ENCODE peak calls at places on chromosomes 13 and 19, in seven cellular contexts. Y, C, B, Z, K, O and T are unnamed samples.

GRCh38 chr19:33794578-33795369 is 1.9 kb upstream of the KCTD15 start:
- DNase-seq in Y (no peak), C (peak; percentile 26), B (peak; percentile 22), Z (no peak), K (no peak), O (peak; percentile 52), T (peak; percentile 60)

GRCh38 chr13:49351871-49352270 is 92.0 kb downstream of the CAB39L start:
- DNase-seq in Y (peak; percentile 3), C (no peak), B (peak; percentile 57), Z (peak; percentile 94), K (no peak), O (no peak), T (no peak)

GRCh38 chr13:47216176-47216822 is 319.4 kb upstream of the HTR2A start:
- DNase-seq in Y (peak; percentile 69), C (no peak), B (peak; percentile 57), Z (peak; percentile 57), K (no peak), O (peak; percentile 75), T (no peak)

GRCh38 chr13:46648166-46648607 is 95.2 kb downstream of the LRCH1 start:
- DNase-seq in Y (peak; percentile 41), C (no peak), B (peak; percentile 63), Z (peak; percentile 60), K (no peak), O (peak; percentile 56), T (no peak)

GRCh38 chr13:19155321-19155861 is 26.2 kb downstream of the TUBA3C start:
- DNase-seq in Y (no peak), C (no peak), B (no peak), Z (no peak), K (no peak), O (no peak), T (no peak)

GRCh38 chr19:1824252-1824622 is 12.2 kb upstream of the ATP8B3 start:
- DNase-seq in Y (no peak), C (no peak), B (no peak), Z (no peak), K (no peak), O (no peak), T (no peak)

GRCh38 chr13:21638319-21639282 is 32.3 kb upstream of the FGF9 start:
- DNase-seq in Y (peak; percentile 72), C (peak; percentile 35), B (peak; percentile 40), Z (peak; percentile 4), K (no peak), O (peak; percentile 7), T (no peak)

GRCh38 chr13:111156421-111156820 is 41.3 kb downstream of the ARHGEF7 start:
- DNase-seq in Y (peak; percentile 55), C (no peak), B (no peak), Z (no peak), K (no peak), O (no peak), T (no peak)

GRCh38 chr13:40120781-40121180 is 465.3 kb downstream of the COG6 start:
- DNase-seq in Y (peak; percentile 8), C (no peak), B (no peak), Z (no peak), K (no peak), O (no peak), T (no peak)

GRCh38 chr13:39655041-39655568 is 357 bp upstream of the COG6 start:
- DNase-seq in Y (no peak), C (peak; percentile 3), B (no peak), Z (no peak), K (no peak), O (no peak), T (no peak)

GRCh38 chr13:43905435-43906031 is 25.8 kb downstream of the LACC1 start:
- DNase-seq in Y (peak; percentile 89), C (peak; percentile 54), B (peak; percentile 73), Z (peak; percentile 77), K (no peak), O (peak; percentile 72), T (no peak)

GRCh38 chr13:38264363-38265134 is 85.1 kb upstream of the UFM1 start:
- DNase-seq in Y (no peak), C (no peak), B (no peak), Z (no peak), K (no peak), O (no peak), T (no peak)

GRCh38 chr13:105763851-105764250 is 771.6 kb downstream of the EFNB2 start:
- DNase-seq in Y (no peak), C (no peak), B (peak; percentile 47), Z (no peak), K (no peak), O (no peak), T (no peak)

GRCh38 chr19:15779756-15780476 is 7.5 kb upstream of the OR10H5 start:
- DNase-seq in Y (no peak), C (no peak), B (no peak), Z (no peak), K (no peak), O (no peak), T (no peak)

GRCh38 chr19:5961969-5962945 is 15.7 kb downstream of the RANBP3 start:
- DNase-seq in Y (peak; percentile 79), C (no peak), B (peak; percentile 88), Z (peak; percentile 66), K (no peak), O (no peak), T (no peak)

GRCh38 chr19:52070496-52070895 is 21.9 kb upstream of the ZNF432 start:
- DNase-seq in Y (peak; percentile 88), C (no peak), B (no peak), Z (peak; percentile 44), K (no peak), O (no peak), T (no peak)

GRCh38 chr13:33235564-33235963 is 50.0 kb downstream of the STARD13 start:
- DNase-seq in Y (no peak), C (no peak), B (no peak), Z (no peak), K (no peak), O (no peak), T (no peak)

GRCh38 chr19:57167385-57167784 is at the start of gene DUXA:
- DNase-seq in Y (no peak), C (no peak), B (no peak), Z (no peak), K (no peak), O (no peak), T (no peak)

GRCh38 chr19:55080121-55080914 is 4.6 kb downstream of the EPS8L1 start:
- DNase-seq in Y (peak; percentile 74), C (no peak), B (peak; percentile 75), Z (peak; percentile 55), K (no peak), O (peak; percentile 89), T (peak; percentile 92)

GRCh38 chr13:22789027-22789593 is 391.7 kb upstream of the SGCG start:
- DNase-seq in Y (no peak), C (no peak), B (no peak), Z (no peak), K (no peak), O (no peak), T (no peak)

GRCh38 chr19:38952395-38953165 is 21.8 kb downstream of the MRPS12 start:
- DNase-seq in Y (peak; percentile 73), C (no peak), B (peak; percentile 49), Z (peak; percentile 16), K (no peak), O (peak; percentile 74), T (peak; percentile 50)

GRCh38 chr19:54551950-54552912 is 21.4 kb upstream of the LILRA2 start:
- DNase-seq in Y (no peak), C (no peak), B (no peak), Z (no peak), K (no peak), O (no peak), T (no peak)

GRCh38 chr13:19587635-19588300 is 26.4 kb upstream of the TPTE2 start:
- DNase-seq in Y (peak; percentile 44), C (no peak), B (peak; percentile 27), Z (peak; percentile 52), K (no peak), O (peak; percentile 20), T (no peak)

GRCh38 chr13:51298812-51299211 is 40.7 kb upstream of the SERPINE3 start:
- DNase-seq in Y (no peak), C (no peak), B (peak; percentile 26), Z (peak; percentile 19), K (no peak), O (peak; percentile 43), T (no peak)

GRCh38 chr13:110894086-110894485 is 20.8 kb downstream of the ANKRD10 start:
- DNase-seq in Y (no peak), C (no peak), B (no peak), Z (no peak), K (no peak), O (no peak), T (no peak)

GRCh38 chr19:19489804-19490204 is 25.5 kb downstream of the TSSK6 start:
- DNase-seq in Y (peak; percentile 96), C (no peak), B (no peak), Z (no peak), K (no peak), O (no peak), T (no peak)

GRCh38 chr19:271856-272255 is 19.3 kb downstream of the PLPP2 start:
- DNase-seq in Y (no peak), C (no peak), B (no peak), Z (no peak), K (no peak), O (no peak), T (no peak)
- H4K8ac ChIP-seq in Y (no peak overlapping the region), C (no peak overlapping the region), B (no peak overlapping the region), Z (no peak overlapping the region), K (no peak overlapping the region), O (no peak overlapping the region), T (no peak overlapping the region)

GRCh38 chr19:4062576-4063368 is 3.9 kb downstream of the ZBTB7A start:
- DNase-seq in Y (peak; percentile 95), C (no peak), B (no peak), Z (no peak), K (no peak), O (no peak), T (no peak)

GRCh38 chr19:4059931-4060620 is 6.6 kb downstream of the ZBTB7A start:
- DNase-seq in Y (no peak), C (no peak), B (no peak), Z (no peak), K (no peak), O (no peak), T (peak; percentile 32)

GRCh38 chr19:4061683-4062575 is 4.8 kb downstream of the ZBTB7A start:
- DNase-seq in Y (peak; percentile 94), C (no peak), B (no peak), Z (no peak), K (no peak), O (no peak), T (peak; percentile 48)

GRCh38 chr19:4060621-4061177 is 6.0 kb downstream of the ZBTB7A start:
- DNase-seq in Y (no peak), C (no peak), B (no peak), Z (no peak), K (no peak), O (no peak), T (no peak)

GRCh38 chr19:4061178-4061682 is 5.5 kb downstream of the ZBTB7A start:
- DNase-seq in Y (peak; percentile 48), C (no peak), B (no peak), Z (no peak), K (no peak), O (no peak), T (peak; percentile 73)
- H3K23ac ChIP-seq in Y (no peak overlapping the region), C (peak overlapping the region; percentile 75), B (no peak overlapping the region), Z (no peak overlapping the region), K (no peak overlapping the region), O (no peak overlapping the region), T (no peak overlapping the region)

GRCh38 chr13:98960331-98961203 is 17.3 kb downstream of the DOCK9 start:
- DNase-seq in Y (peak; percentile 26), C (no peak), B (peak; percentile 49), Z (no peak), K (no peak), O (no peak), T (no peak)
- H4K8ac ChIP-seq in Y (no peak overlapping the region), C (no peak overlapping the region), B (no peak overlapping the region), Z (no peak overlapping the region), K (no peak overlapping the region), O (no peak overlapping the region), T (no peak overlapping the region)

GRCh38 chr19:43754312-43754561 is 525 bp downstream of the SMG9 start:
- DNase-seq in Y (no peak), C (no peak), B (no peak), Z (no peak), K (no peak), O (no peak), T (no peak)
- H3K23ac ChIP-seq in Y (no peak overlapping the region), C (no peak overlapping the region), B (no peak overlapping the region), Z (peak overlapping the region; percentile 33), K (no peak overlapping the region), O (peak overlapping the region; percentile 45), T (no peak overlapping the region)